ENCODE peak calls at places on chromosomes 4 and X, in eight cellular contexts. F is activated effector memory CD4-positive, alpha-beta T cell treated with Interleukin-2 at 50 U/mL for 16 hours; X is ACHN; M is sigmoid colon; U is posterior cingulate gyrus; H is NAMALWA; Q is CD4-positive, alpha-beta T cell; N is activated CD4-positive, alpha-beta T cell treated with anti-CD3 and anti-CD28 coated beads, Interleukin-2, amount 50 U/mL, for 1 hour. G is an unnamed sample.
A peak's percentile ranks its signal among the peaks of the same experiment; 100 is the strongest.

GRCh38 chr4:185421366-185422124 is 4.2 kb downstream of the UFSP2 start:
- DNase-seq in F (no peak), X (no peak), M (no peak), U (no peak), H (no peak), Q (no peak), N (no peak), G (no peak)

GRCh38 chr4:80112236-80112635 is 39.2 kb upstream of the ANTXR2 start:
- DNase-seq in F (no peak), X (no peak), M (peak; percentile 72), U (no peak), H (no peak), Q (no peak), N (no peak), G (no peak)

GRCh38 chr4:186676531-186677158 is 47.0 kb downstream of the FAT1 start:
- DNase-seq in F (no peak), X (peak; percentile 91), M (no peak), U (no peak), H (no peak), Q (no peak), N (no peak), G (no peak)

GRCh38 chrX:135112096-135112729 is 8.1 kb downstream of the ETDB start:
- DNase-seq in F (peak; percentile 2), X (peak; percentile 17), M (no peak), U (no peak), H (peak; percentile 51), Q (no peak), N (peak; percentile 30), G (no peak)

GRCh38 chrX:2351321-2351720 is 149.5 kb downstream of the DHRSX start:
- DNase-seq in F (no peak), X (peak; percentile 6), M (no peak), U (no peak), H (no peak), Q (no peak), N (no peak), G (no peak)

GRCh38 chr4:88646528-88647280 is 50.9 kb downstream of the NAP1L5 start:
- DNase-seq in F (no peak), X (no peak), M (no peak), U (no peak), H (no peak), Q (no peak), N (no peak), G (no peak)

GRCh38 chrX:65744965-65745364 is 77.5 kb downstream of the MSN start:
- DNase-seq in F (no peak), X (no peak), M (no peak), U (no peak), H (no peak), Q (no peak), N (no peak), G (no peak)

GRCh38 chr4:189988892-189989431 is 38.1 kb downstream of the FRG2 start:
- DNase-seq in F (no peak), X (no peak), M (no peak), U (no peak), H (no peak), Q (no peak), N (no peak), G (no peak)